ENCODE peak calls at places on chromosomes 4 and X, in ten cellular contexts. V, Q, D, P, O, L, E, S, M and N are unnamed samples.

GRCh38 chrX:13764765-13765164 is 30.2 kb downstream of the OFD1 start:
- DNase-seq in V (no peak), Q (no peak), D (no peak), P (peak), O (no peak), L (no peak), E (no peak), S (no peak), M (peak), N (no peak)

GRCh38 chr4:113823291-113823659 is 61.7 kb upstream of the CAMK2D start:
- DNase-seq in V (no peak), Q (no peak), D (no peak), P (no peak), O (no peak), L (peak), E (no peak), S (no peak), M (no peak), N (peak)

GRCh38 chr4:131531087-131531486 is 1618.0 kb upstream of the PCDH10 start:
- DNase-seq in V (no peak), Q (no peak), D (no peak), P (no peak), O (no peak), L (no peak), E (no peak), S (no peak), M (no peak), N (no peak)

GRCh38 chr4:110769578-110769977 is 146.7 kb upstream of the PITX2 start:
- DNase-seq in V (no peak), Q (no peak), D (no peak), P (no peak), O (no peak), L (peak), E (no peak), S (no peak), M (no peak), N (no peak)

GRCh38 chr4:164212134-164212533 is 541.8 kb upstream of the SMIM31 start:
- DNase-seq in V (no peak), Q (no peak), D (no peak), P (no peak), O (peak), L (no peak), E (no peak), S (no peak), M (no peak), N (peak)

GRCh38 chr4:113673450-113673849 is 88.1 kb downstream of the CAMK2D start:
- DNase-seq in V (no peak), Q (no peak), D (no peak), P (no peak), O (peak), L (no peak), E (no peak), S (no peak), M (no peak), N (peak)

GRCh38 chrX:131288738-131289511 is at the start of gene IGSF1:
- DNase-seq in V (no peak), Q (no peak), D (no peak), P (no peak), O (no peak), L (peak), E (peak), S (peak), M (peak), N (peak)

GRCh38 chrX:13094780-13095425 is 50.5 kb upstream of the FAM9C start:
- DNase-seq in V (no peak), Q (no peak), D (no peak), P (no peak), O (no peak), L (peak), E (no peak), S (no peak), M (no peak), N (no peak)

GRCh38 chrX:126165401-126165720 is 728 bp downstream of the DCAF12L2 start:
- DNase-seq in V (no peak), Q (no peak), D (no peak), P (no peak), O (no peak), L (no peak), E (no peak), S (no peak), M (no peak), N (no peak)

GRCh38 chr4:2817701-2818350 is 24.9 kb downstream of the SH3BP2 start:
- DNase-seq in V (no peak), Q (no peak), D (no peak), P (no peak), O (no peak), L (no peak), E (peak), S (peak), M (peak), N (peak)

GRCh38 chr4:171979461-171979860 is 166.3 kb downstream of the GALNTL6 start:
- DNase-seq in V (no peak), Q (no peak), D (no peak), P (no peak), O (no peak), L (no peak), E (no peak), S (no peak), M (no peak), N (no peak)

GRCh38 chr4:24837296-24837695 is 41.9 kb downstream of the SOD3 start:
- DNase-seq in V (no peak), Q (no peak), D (no peak), P (no peak), O (no peak), L (no peak), E (no peak), S (no peak), M (no peak), N (no peak)

GRCh38 chrX:2327423-2327822 is 173.4 kb downstream of the DHRSX start:
- DNase-seq in V (no peak), Q (no peak), D (no peak), P (no peak), O (no peak), L (no peak), E (no peak), S (no peak), M (no peak), N (no peak)

GRCh38 chr4:105058177-105058812 is 88.4 kb upstream of the TET2 start:
- DNase-seq in V (no peak), Q (no peak), D (no peak), P (no peak), O (peak), L (no peak), E (no peak), S (no peak), M (no peak), N (peak)

GRCh38 chrX:105190252-105190853 is 30.1 kb downstream of the TEX13A start:
- DNase-seq in V (no peak), Q (no peak), D (no peak), P (no peak), O (no peak), L (peak), E (peak), S (no peak), M (peak), N (peak)

GRCh38 chrX:8288590-8288989 is 117.5 kb upstream of the VCX2 start:
- DNase-seq in V (no peak), Q (no peak), D (no peak), P (no peak), O (peak), L (no peak), E (no peak), S (no peak), M (no peak), N (peak)

GRCh38 chr4:183348706-183349659 is 26.8 kb upstream of the CLDN24 start:
- DNase-seq in V (no peak), Q (no peak), D (no peak), P (no peak), O (peak), L (peak), E (no peak), S (no peak), M (no peak), N (peak)

GRCh38 chrX:45715787-45716186 is 515.1 kb upstream of the DIPK2B start:
- DNase-seq in V (no peak), Q (no peak), D (no peak), P (no peak), O (no peak), L (peak), E (no peak), S (no peak), M (no peak), N (no peak)

GRCh38 chr4:188484256-188484655 is 345.0 kb downstream of the TRIML1 start:
- DNase-seq in V (no peak), Q (no peak), D (no peak), P (no peak), O (no peak), L (no peak), E (no peak), S (no peak), M (no peak), N (no peak)

GRCh38 chr4:112813790-112814189 is 176.8 kb downstream of the LARP7 start:
- DNase-seq in V (no peak), Q (no peak), D (no peak), P (no peak), O (peak), L (peak), E (no peak), S (no peak), M (no peak), N (peak)

GRCh38 chr4:169312690-169313422 is 42.1 kb upstream of the SH3RF1 start:
- DNase-seq in V (no peak), Q (no peak), D (no peak), P (no peak), O (no peak), L (no peak), E (no peak), S (no peak), M (no peak), N (no peak)

GRCh38 chr4:80125252-80126177 is 52.5 kb upstream of the ANTXR2 start:
- DNase-seq in V (no peak), Q (no peak), D (no peak), P (no peak), O (no peak), L (peak), E (peak), S (no peak), M (no peak), N (peak)

GRCh38 chr4:3288571-3289094 is 4.2 kb upstream of the RGS12 start:
- DNase-seq in V (no peak), Q (no peak), D (no peak), P (no peak), O (no peak), L (no peak), E (no peak), S (no peak), M (no peak), N (no peak)

GRCh38 chr4:53963786-53964185 is 100.6 kb downstream of the CHIC2 start:
- DNase-seq in V (no peak), Q (no peak), D (no peak), P (no peak), O (no peak), L (no peak), E (no peak), S (no peak), M (no peak), N (peak)

GRCh38 chr4:127049506-127049905 is 583.3 kb upstream of the INTU start:
- DNase-seq in V (no peak), Q (no peak), D (no peak), P (no peak), O (no peak), L (no peak), E (no peak), S (no peak), M (no peak), N (peak)

GRCh38 chr4:22625301-22625700 is 67.4 kb upstream of the GBA3 start:
- DNase-seq in V (no peak), Q (no peak), D (no peak), P (no peak), O (no peak), L (no peak), E (no peak), S (no peak), M (no peak), N (peak)

GRCh38 chr4:87317527-87317926 is 5.2 kb downstream of the HSD17B13 start:
- DNase-seq in V (no peak), Q (no peak), D (no peak), P (no peak), O (peak), L (no peak), E (no peak), S (no peak), M (no peak), N (peak)

GRCh38 chr4:176653406-176654220 is 139.1 kb downstream of the VEGFC start:
- DNase-seq in V (no peak), Q (no peak), D (no peak), P (no peak), O (no peak), L (peak), E (no peak), S (no peak), M (no peak), N (no peak)

GRCh38 chr4:1233641-1234277 is 15.2 kb downstream of the CTBP1 start:
- DNase-seq in V (no peak), Q (no peak), D (no peak), P (no peak), O (no peak), L (no peak), E (no peak), S (peak), M (peak), N (no peak)

GRCh38 chr4:174523003-174523693 is 860 bp upstream of the HPGD start:
- DNase-seq in V (no peak), Q (no peak), D (no peak), P (no peak), O (no peak), L (peak), E (peak), S (no peak), M (no peak), N (peak)

GRCh38 chrX:132853040-132853439 is 105.4 kb downstream of the HS6ST2 start:
- DNase-seq in V (no peak), Q (no peak), D (no peak), P (no peak), O (peak), L (no peak), E (no peak), S (no peak), M (no peak), N (peak)

GRCh38 chrX:19687395-19687794 is 172.1 kb upstream of the MAP3K15 start:
- DNase-seq in V (no peak), Q (no peak), D (no peak), P (no peak), O (no peak), L (no peak), E (no peak), S (no peak), M (peak), N (no peak)

GRCh38 chr4:20711335-20711734 is 11.1 kb downstream of the PACRGL start:
- DNase-seq in V (no peak), Q (no peak), D (no peak), P (no peak), O (no peak), L (no peak), E (no peak), S (no peak), M (peak), N (no peak)

GRCh38 chr4:153963216-153963615 is 174.3 kb upstream of the SFRP2 start:
- DNase-seq in V (no peak), Q (no peak), D (no peak), P (no peak), O (no peak), L (no peak), E (no peak), S (no peak), M (no peak), N (no peak)

GRCh38 chrX:48736303-48736702 is 25.2 kb upstream of the GLOD5 start:
- DNase-seq in V (no peak), Q (no peak), D (no peak), P (no peak), O (no peak), L (no peak), E (no peak), S (no peak), M (no peak), N (no peak)

GRCh38 chr4:165654556-165654955 is 218.5 kb upstream of the TLL1 start:
- DNase-seq in V (no peak), Q (no peak), D (no peak), P (no peak), O (no peak), L (no peak), E (no peak), S (no peak), M (no peak), N (no peak)

GRCh38 chr4:127741247-127741646 is 11.0 kb downstream of the SLC25A31 start:
- DNase-seq in V (no peak), Q (no peak), D (no peak), P (no peak), O (no peak), L (no peak), E (no peak), S (no peak), M (no peak), N (no peak)

GRCh38 chrX:29842552-29842951 is 372.8 kb upstream of the MAGEB2 start:
- DNase-seq in V (no peak), Q (no peak), D (no peak), P (no peak), O (no peak), L (no peak), E (no peak), S (no peak), M (no peak), N (no peak)

DNA sequence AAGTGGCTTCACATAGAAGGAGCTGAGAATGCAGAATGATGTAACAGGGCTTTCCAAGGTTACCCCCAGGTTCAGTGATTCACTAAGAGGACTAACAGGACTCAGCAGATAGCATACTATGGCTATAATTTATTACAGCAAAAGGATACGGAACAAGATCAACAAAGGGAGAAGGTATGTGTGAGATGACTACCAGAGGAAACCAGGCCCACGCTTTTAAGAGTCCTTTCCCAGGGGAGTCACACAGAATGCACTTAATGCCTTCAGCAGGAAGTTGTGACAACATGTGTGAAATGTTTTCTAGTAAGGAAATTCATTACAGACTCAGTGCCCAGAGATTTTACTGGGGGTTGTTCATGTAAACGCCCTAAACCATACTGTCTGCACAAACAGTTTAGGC is 373.6 kb upstream of the MAGEB2 start:
- DNase-seq in V (no peak), Q (no peak), D (no peak), P (no peak), O (no peak), L (peak), E (no peak), S (no peak), M (no peak), N (peak)
- TF ChIP-seq CTCF in V (no peak), Q (no peak), D (no peak), P (no peak), O (no peak), L (no peak), E (no peak), S (no peak), M (no peak), N (no peak)

DNA sequence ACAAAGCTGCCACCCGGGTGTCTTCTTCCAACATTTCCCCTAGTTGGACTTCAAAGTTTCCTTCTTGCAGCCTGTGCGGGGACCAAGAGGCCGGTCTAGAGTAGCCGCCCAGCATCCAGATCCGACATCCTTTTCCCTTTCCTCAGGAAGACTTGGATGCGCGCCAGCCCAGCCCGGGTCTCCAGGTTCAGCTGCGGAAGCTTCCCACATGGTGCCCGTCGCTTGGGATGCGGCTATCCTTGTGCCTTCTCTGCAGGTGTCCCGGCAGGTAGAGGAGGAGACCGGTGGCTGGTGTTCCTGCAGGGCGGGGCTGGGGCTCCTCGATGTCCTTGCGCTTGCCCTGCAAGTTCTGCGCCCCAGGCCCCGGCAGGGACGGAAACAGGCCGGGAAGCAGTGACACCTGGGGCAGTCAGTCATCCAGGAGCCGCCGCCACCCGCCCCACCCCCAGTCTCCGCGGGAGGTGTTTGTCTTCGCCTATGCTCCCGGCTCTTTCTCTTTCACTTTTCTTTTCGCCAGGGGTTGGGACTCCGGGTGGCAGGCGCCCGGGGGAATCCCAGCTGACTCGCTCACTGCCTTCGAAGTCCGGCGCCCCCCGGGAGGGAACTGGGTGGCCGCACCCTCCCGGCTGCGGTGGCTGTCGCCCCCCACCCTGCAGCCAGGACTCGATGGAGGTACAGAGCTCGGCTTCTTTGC is at the start of gene IL15:
- DNase-seq in V (peak), Q (peak), D (peak), P (peak), O (peak), L (no peak), E (peak), S (peak), M (peak), N (peak)
- TF ChIP-seq CTCF in V (no peak), Q (no peak), D (no peak), P (no peak), O (no peak), L (no peak), E (no peak), S (no peak), M (no peak), N (no peak)

GRCh38 chr4:103936653-103937145 is 216.9 kb upstream of the TACR3 start:
- DNase-seq in V (no peak), Q (no peak), D (no peak), P (no peak), O (no peak), L (no peak), E (no peak), S (no peak), M (no peak), N (no peak)
- TF ChIP-seq CTCF in V (no peak), Q (no peak), D (no peak), P (no peak), O (no peak), L (no peak), E (no peak), S (no peak), M (no peak), N (no peak)

DNA sequence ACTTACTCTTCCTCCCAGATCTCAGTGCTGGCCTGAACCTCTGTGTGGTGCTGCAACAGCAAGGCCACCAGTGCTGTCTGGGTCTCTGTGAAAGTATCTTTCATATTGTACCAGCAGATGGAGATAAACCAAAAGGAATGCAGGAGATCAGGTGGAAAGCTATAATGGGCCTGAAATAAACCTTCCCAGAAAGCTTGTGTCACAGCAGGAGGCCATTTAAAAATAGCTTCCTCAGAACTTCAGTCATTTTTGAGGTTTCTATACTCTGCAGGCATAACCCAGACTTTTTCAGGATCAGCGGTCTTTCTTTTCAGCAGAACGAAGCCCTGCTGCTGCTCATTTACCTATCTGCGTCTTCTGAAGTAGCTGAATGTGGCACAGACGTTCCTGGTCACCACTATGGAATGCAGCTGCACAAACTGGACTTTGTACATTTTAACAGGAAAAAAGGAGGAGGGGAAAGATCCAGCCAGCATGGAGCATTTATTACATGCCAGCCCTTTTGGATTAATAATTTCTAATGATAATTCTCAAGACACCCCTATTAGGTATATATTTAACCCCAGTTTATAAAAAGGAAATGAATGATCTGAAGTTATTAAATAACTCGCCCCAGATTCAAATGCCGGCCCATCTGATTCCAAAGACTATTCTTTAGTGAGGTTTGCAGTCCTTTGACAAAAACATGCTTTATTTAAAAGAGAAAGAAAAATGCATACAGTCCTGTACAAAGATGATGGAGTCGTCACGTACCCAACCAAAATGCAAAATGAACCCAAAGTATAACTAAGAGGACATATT is 119.7 kb downstream of the NFKB1 start:
- DNase-seq in V (no peak), Q (no peak), D (no peak), P (peak), O (no peak), L (peak), E (peak), S (no peak), M (peak), N (peak)
- TF ChIP-seq CTCF in V (no peak), Q (peak), D (peak), P (peak), O (peak), L (peak), E (no peak), S (peak), M (peak), N (peak)

GRCh38 chrX:15299945-15300851 is 15.2 kb downstream of the ASB11 start:
- DNase-seq in V (no peak), Q (no peak), D (no peak), P (peak), O (no peak), L (peak), E (peak), S (no peak), M (peak), N (peak)
- TF ChIP-seq CTCF in V (peak), Q (peak), D (peak), P (peak), O (peak), L (peak), E (no peak), S (peak), M (peak), N (peak)

GRCh38 chr4:41150401-41150800 is 63.9 kb downstream of the APBB2 start:
- DNase-seq in V (no peak), Q (no peak), D (no peak), P (no peak), O (no peak), L (no peak), E (no peak), S (no peak), M (no peak), N (no peak)
- TF ChIP-seq CTCF in V (no peak), Q (no peak), D (no peak), P (no peak), O (no peak), L (no peak), E (no peak), S (no peak), M (no peak), N (no peak)